ENCODE peak calls at places on chromosomes 2 and 18, in five cellular contexts. One of them, this sample, is unnamed.

GRCh38 chr2:96816836-96817702 is 1.0 kb downstream of the CNNM3 start:
- DNase-seq in foreskin fibroblast: no peak
- DNase-seq in fibroblast of villous mesenchyme: peak; percentile 26
- DNase-seq in tibial artery: no peak
- DNase-seq in cardiac muscle cell: no peak
- DNase-seq in this sample: peak; percentile 14

GRCh38 chr2:74880054-74880728 is 46.3 kb downstream of the HK2 start:
- DNase-seq in foreskin fibroblast: no peak
- DNase-seq in fibroblast of villous mesenchyme: no peak
- DNase-seq in tibial artery: no peak
- DNase-seq in cardiac muscle cell: no peak
- DNase-seq in this sample: no peak

GRCh38 chr2:182716665-182716990 is 571 bp downstream of the DNAJC10 start:
- DNase-seq in foreskin fibroblast: no peak
- DNase-seq in fibroblast of villous mesenchyme: no peak
- DNase-seq in tibial artery: no peak
- DNase-seq in cardiac muscle cell: no peak
- DNase-seq in this sample: peak; percentile 48

GRCh38 chr2:26550276-26551015 is 72.5 kb upstream of the OTOF start:
- DNase-seq in foreskin fibroblast: no peak
- DNase-seq in fibroblast of villous mesenchyme: no peak
- DNase-seq in tibial artery: peak; percentile 35
- DNase-seq in cardiac muscle cell: no peak
- DNase-seq in this sample: no peak

GRCh38 chr2:96321230-96322103 is 3.6 kb upstream of the ITPRIPL1 start:
- DNase-seq in foreskin fibroblast: no peak
- DNase-seq in fibroblast of villous mesenchyme: peak; percentile 22
- DNase-seq in tibial artery: peak; percentile 73
- DNase-seq in cardiac muscle cell: peak; percentile 47
- DNase-seq in this sample: peak; percentile 17

GRCh38 chr2:189549440-189549832 is 31.1 kb downstream of the SLC40A1 start:
- DNase-seq in foreskin fibroblast: no peak
- DNase-seq in fibroblast of villous mesenchyme: peak; percentile 67
- DNase-seq in tibial artery: peak; percentile 80
- DNase-seq in cardiac muscle cell: no peak
- DNase-seq in this sample: no peak

GRCh38 chr2:230410861-230411464 is 5.0 kb upstream of the SP100 start:
- DNase-seq in foreskin fibroblast: no peak
- DNase-seq in fibroblast of villous mesenchyme: no peak
- DNase-seq in tibial artery: no peak
- DNase-seq in cardiac muscle cell: no peak
- DNase-seq in this sample: no peak

GRCh38 chr2:231710751-231711676 is 2.7 kb downstream of the PTMA start:
- DNase-seq in foreskin fibroblast: no peak
- DNase-seq in fibroblast of villous mesenchyme: peak; percentile 47
- DNase-seq in tibial artery: peak; percentile 76
- DNase-seq in cardiac muscle cell: peak; percentile 74
- DNase-seq in this sample: peak; percentile 43

GRCh38 chr2:216283038-216283900 is 89.0 kb downstream of the MARCHF4 start:
- DNase-seq in foreskin fibroblast: no peak
- DNase-seq in fibroblast of villous mesenchyme: no peak
- DNase-seq in tibial artery: no peak
- DNase-seq in cardiac muscle cell: peak; percentile 77
- DNase-seq in this sample: peak; percentile 38

DNA sequence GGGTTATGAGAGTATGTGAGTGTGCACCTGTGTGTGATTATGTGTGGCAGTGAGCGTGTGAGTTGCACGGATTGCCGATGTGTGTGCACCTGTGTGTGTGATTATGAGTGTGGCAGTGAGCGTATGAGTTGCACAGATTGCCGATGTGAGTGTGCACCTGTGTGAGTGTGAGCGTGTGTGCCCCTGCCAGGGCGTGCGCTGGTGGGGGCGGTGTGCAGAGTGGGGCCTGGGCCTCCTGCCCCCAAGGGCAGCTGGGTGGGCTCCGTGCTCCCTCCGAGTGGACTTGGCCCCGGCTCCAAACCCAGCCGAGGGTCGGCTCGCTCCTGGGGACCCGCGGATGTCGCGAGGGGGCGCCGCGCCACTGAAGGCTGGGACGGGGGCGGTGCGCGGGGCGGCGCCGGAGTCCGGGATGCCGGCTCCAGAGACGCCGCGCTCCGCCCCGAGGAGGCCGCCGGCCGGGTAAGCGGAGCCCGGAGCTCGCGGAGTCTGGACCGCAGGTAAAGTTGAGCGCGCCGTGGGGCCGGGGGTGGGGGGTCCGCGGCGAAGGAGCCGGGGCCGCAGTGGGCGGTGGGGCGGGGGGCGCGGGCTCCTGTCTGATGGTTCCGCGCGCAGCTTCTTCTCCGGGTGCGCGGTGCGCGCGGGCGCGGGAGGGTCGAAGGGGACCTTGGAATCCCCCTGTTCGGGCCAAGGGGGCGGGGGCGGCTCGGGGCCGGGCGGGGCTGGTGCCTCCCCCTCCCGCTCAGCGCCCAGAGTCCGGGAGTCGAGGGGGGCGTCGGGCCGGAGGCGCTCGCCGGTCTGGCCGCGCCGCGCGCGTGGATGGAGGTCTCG is at the start of gene KCNG2:
- DNase-seq in foreskin fibroblast: no peak
- DNase-seq in fibroblast of villous mesenchyme: no peak
- DNase-seq in tibial artery: no peak
- DNase-seq in cardiac muscle cell: peak; percentile 63
- DNase-seq in this sample: no peak
- TF ChIP-seq CTCF in foreskin fibroblast: no peak
- TF ChIP-seq CTCF in fibroblast of villous mesenchyme: peak; percentile 19
- TF ChIP-seq CTCF in tibial artery: no peak
- TF ChIP-seq CTCF in cardiac muscle cell: peak; percentile 36
- TF ChIP-seq CTCF in this sample: no peak

GRCh38 chr18:67464499-67464898 is 52.0 kb downstream of the DSEL start:
- DNase-seq in foreskin fibroblast: no peak
- DNase-seq in fibroblast of villous mesenchyme: no peak
- DNase-seq in tibial artery: no peak
- DNase-seq in cardiac muscle cell: no peak
- DNase-seq in this sample: no peak

GRCh38 chr18:67468038-67468437 is 48.5 kb downstream of the DSEL start:
- DNase-seq in foreskin fibroblast: no peak
- DNase-seq in fibroblast of villous mesenchyme: no peak
- DNase-seq in tibial artery: no peak
- DNase-seq in cardiac muscle cell: no peak
- DNase-seq in this sample: no peak

GRCh38 chr18:67467188-67467587 is 49.3 kb downstream of the DSEL start:
- DNase-seq in foreskin fibroblast: no peak
- DNase-seq in fibroblast of villous mesenchyme: no peak
- DNase-seq in tibial artery: no peak
- DNase-seq in cardiac muscle cell: no peak
- DNase-seq in this sample: no peak

GRCh38 chr18:67463829-67464228 is 52.7 kb downstream of the DSEL start:
- DNase-seq in foreskin fibroblast: no peak
- DNase-seq in fibroblast of villous mesenchyme: peak; percentile 14
- DNase-seq in tibial artery: no peak
- DNase-seq in cardiac muscle cell: peak; percentile 11
- DNase-seq in this sample: no peak
- TF ChIP-seq CTCF in foreskin fibroblast: no peak
- TF ChIP-seq CTCF in fibroblast of villous mesenchyme: peak; percentile 37
- TF ChIP-seq CTCF in tibial artery: no peak
- TF ChIP-seq CTCF in cardiac muscle cell: peak; percentile 21
- TF ChIP-seq CTCF in this sample: no peak

GRCh38 chr2:102033750-102034682 is 42.3 kb downstream of the IL1R2 start:
- DNase-seq in foreskin fibroblast: no peak
- DNase-seq in fibroblast of villous mesenchyme: peak; percentile 57
- DNase-seq in tibial artery: no peak
- DNase-seq in cardiac muscle cell: no peak
- DNase-seq in this sample: no peak
- TF ChIP-seq CTCF in foreskin fibroblast: no peak
- TF ChIP-seq CTCF in fibroblast of villous mesenchyme: no peak
- TF ChIP-seq CTCF in tibial artery: no peak
- TF ChIP-seq CTCF in cardiac muscle cell: no peak
- TF ChIP-seq CTCF in this sample: no peak

GRCh38 chr2:185239491-185239890 is 499.1 kb upstream of the FSIP2 start:
- DNase-seq in foreskin fibroblast: no peak
- DNase-seq in fibroblast of villous mesenchyme: no peak
- DNase-seq in tibial artery: no peak
- DNase-seq in cardiac muscle cell: no peak
- DNase-seq in this sample: no peak
- TF ChIP-seq CTCF in foreskin fibroblast: no peak
- TF ChIP-seq CTCF in fibroblast of villous mesenchyme: no peak
- TF ChIP-seq CTCF in tibial artery: no peak
- TF ChIP-seq CTCF in cardiac muscle cell: no peak
- TF ChIP-seq CTCF in this sample: no peak

GRCh38 chr2:98730053-98730850 is 680 bp downstream of the MGAT4A start:
- DNase-seq in foreskin fibroblast: peak; percentile 3
- DNase-seq in fibroblast of villous mesenchyme: no peak
- DNase-seq in tibial artery: peak; percentile 74
- DNase-seq in cardiac muscle cell: peak; percentile 50
- DNase-seq in this sample: peak; percentile 46
- TF ChIP-seq CTCF in foreskin fibroblast: no peak
- TF ChIP-seq CTCF in fibroblast of villous mesenchyme: no peak
- TF ChIP-seq CTCF in tibial artery: peak; percentile 17
- TF ChIP-seq CTCF in cardiac muscle cell: no peak
- TF ChIP-seq CTCF in this sample: no peak

GRCh38 chr2:12032421-12032820 is 286.0 kb downstream of the LPIN1 start:
- DNase-seq in foreskin fibroblast: no peak
- DNase-seq in fibroblast of villous mesenchyme: peak; percentile 12
- DNase-seq in tibial artery: no peak
- DNase-seq in cardiac muscle cell: no peak
- DNase-seq in this sample: no peak
- TF ChIP-seq CTCF in foreskin fibroblast: no peak
- TF ChIP-seq CTCF in fibroblast of villous mesenchyme: peak; percentile 9
- TF ChIP-seq CTCF in tibial artery: no peak
- TF ChIP-seq CTCF in cardiac muscle cell: no peak
- TF ChIP-seq CTCF in this sample: no peak

This sample was measured in Calu3.